ENCODE peak calls at places on chromosomes 4 and X, in six cellular contexts. G, E, M, P, C and H are unnamed samples.

GRCh38 chr4:150938417-150938816 is 76.7 kb downstream of the LRBA start:
- DNase-seq in G (no peak), E (no peak), M (no peak), P (no peak), C (no peak), H (no peak)

GRCh38 chrX:104864296-104864695 is 298.3 kb downstream of the IL1RAPL2 start:
- DNase-seq in G (no peak), E (no peak), M (no peak), P (no peak), C (no peak), H (no peak)

GRCh38 chr4:154348657-154349056 is 142.9 kb downstream of the DCHS2 start:
- DNase-seq in G (no peak), E (no peak), M (no peak), P (no peak), C (no peak), H (no peak)

GRCh38 chr4:23438764-23439163 is 451.1 kb downstream of the PPARGC1A start:
- DNase-seq in G (no peak), E (no peak), M (no peak), P (no peak), C (no peak), H (no peak)

GRCh38 chr4:92304636-92305035 is 870 bp downstream of the GRID2 start:
- DNase-seq in G (peak; percentile 8), E (no peak), M (no peak), P (peak; percentile 13), C (no peak), H (no peak)

GRCh38 chr4:10965196-10965595 is 280.6 kb upstream of the CLNK start:
- DNase-seq in G (no peak), E (no peak), M (no peak), P (no peak), C (no peak), H (no peak)

GRCh38 chrX:149510386-149510785 is 5.3 kb upstream of the IDS start:
- DNase-seq in G (no peak), E (no peak), M (no peak), P (peak; percentile 21), C (no peak), H (no peak)

GRCh38 chrX:9928083-9928482 is 39.1 kb upstream of the CLDN34 start:
- DNase-seq in G (no peak), E (no peak), M (no peak), P (no peak), C (no peak), H (no peak)

GRCh38 chr4:14816592-14817273 is 185.5 kb upstream of the CPEB2 start:
- DNase-seq in G (no peak), E (no peak), M (no peak), P (no peak), C (no peak), H (no peak)

DNA sequence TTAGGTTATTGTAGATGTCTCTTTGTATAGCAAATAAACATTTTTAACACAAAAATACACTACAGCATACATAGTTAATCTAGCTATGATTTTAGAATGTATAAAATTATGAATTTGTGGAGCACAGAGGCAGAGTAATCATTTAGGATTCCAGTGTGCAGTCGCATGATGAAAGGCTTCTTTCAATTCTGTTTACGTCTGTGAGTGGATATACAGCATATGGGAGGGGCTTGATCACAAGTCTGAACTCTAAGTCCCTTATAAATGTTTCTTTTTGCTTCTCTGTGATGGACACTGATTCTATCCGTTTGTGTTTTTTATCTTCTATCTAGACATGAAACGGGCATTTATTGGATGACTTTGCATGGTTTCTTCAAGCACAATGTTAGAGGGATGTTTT is 1239.6 kb upstream of the AGA start:
- DNase-seq in G (no peak), E (no peak), M (no peak), P (no peak), C (no peak), H (no peak)
- TF ChIP-seq CTCF in G (no peak), E (no peak), M (no peak), P (no peak), C (no peak), H (no peak)

GRCh38 chrX:65034641-65035450 is 58.6 kb upstream of the ZC4H2 start:
- DNase-seq in G (peak; percentile 77), E (peak; percentile 63), M (peak; percentile 87), P (peak; percentile 68), C (peak; percentile 56), H (peak; percentile 77)
- TF ChIP-seq CTCF in G (peak; percentile 50), E (no peak), M (peak; percentile 29), P (no peak), C (peak; percentile 48), H (no peak)

GRCh38 chrX:86714441-86714840 is 566.2 kb downstream of the DACH2 start:
- DNase-seq in G (no peak), E (no peak), M (no peak), P (no peak), C (no peak), H (no peak)
- TF ChIP-seq CTCF in G (no peak), E (no peak), M (no peak), P (no peak), C (no peak), H (no peak)

GRCh38 chr4:157128395-157128794 is 52.4 kb downstream of the GLRB start:
- DNase-seq in G (no peak), E (peak; percentile 31), M (no peak), P (peak; percentile 72), C (no peak), H (no peak)
- TF ChIP-seq CTCF in G (no peak), E (no peak), M (no peak), P (peak; percentile 70), C (peak; percentile 53), H (no peak)

GRCh38 chr4:168945291-168945690 is 64.8 kb downstream of the CBR4 start:
- DNase-seq in G (no peak), E (no peak), M (no peak), P (no peak), C (no peak), H (no peak)

DNA sequence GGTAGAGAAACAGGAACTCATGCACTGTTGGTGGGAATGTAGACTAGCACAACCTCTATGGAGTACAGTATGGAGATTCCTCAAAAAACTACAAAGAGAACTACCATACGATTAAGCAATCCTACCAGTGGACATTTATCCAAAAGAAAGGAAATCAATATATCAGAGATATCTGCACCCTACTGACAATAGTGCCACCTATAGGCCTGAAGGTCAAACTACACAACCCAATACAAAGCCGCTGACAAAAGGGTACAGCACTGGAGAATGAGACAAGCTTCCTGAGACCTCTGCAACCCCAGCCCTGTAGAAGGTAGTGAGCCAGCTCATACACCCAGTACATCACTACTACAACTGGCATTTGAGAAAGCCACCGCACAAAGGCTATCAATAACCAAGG is 67.1 kb downstream of the CBR4 start:
- DNase-seq in G (no peak), E (no peak), M (no peak), P (no peak), C (no peak), H (no peak)
- TF ChIP-seq CTCF in G (no peak), E (peak; percentile 31), M (no peak), P (peak; percentile 49), C (peak; percentile 47), H (peak; percentile 59)

GRCh38 chr4:108181704-108182103 is 13.0 kb upstream of the LEF1 start:
- DNase-seq in G (no peak), E (no peak), M (no peak), P (no peak), C (no peak), H (no peak)
- TF ChIP-seq CTCF in G (no peak), E (no peak), M (no peak), P (no peak), C (no peak), H (no peak)

DNA sequence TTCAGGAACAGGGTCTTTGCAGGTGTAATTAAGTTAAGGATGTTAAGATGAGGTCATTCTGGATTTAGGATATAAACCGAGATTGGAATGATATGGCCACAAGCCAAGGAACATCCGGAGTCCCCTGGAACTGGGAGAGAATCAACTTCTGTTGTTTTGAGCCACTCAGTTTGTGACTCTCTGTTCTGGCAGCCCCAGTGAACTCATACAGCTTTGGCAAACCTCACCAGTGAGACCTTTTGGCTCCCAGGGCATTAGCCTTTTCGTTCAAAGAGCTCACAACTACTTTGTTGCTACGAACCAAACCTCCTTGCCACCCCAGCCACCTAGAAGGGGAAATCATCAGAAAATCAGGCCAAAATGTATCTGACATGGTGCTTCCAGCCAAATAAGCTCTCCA is 80.4 kb downstream of the MTMR1 start:
- DNase-seq in G (no peak), E (no peak), M (no peak), P (no peak), C (no peak), H (no peak)
- TF ChIP-seq CTCF in G (no peak), E (no peak), M (no peak), P (no peak), C (no peak), H (no peak)

DNA sequence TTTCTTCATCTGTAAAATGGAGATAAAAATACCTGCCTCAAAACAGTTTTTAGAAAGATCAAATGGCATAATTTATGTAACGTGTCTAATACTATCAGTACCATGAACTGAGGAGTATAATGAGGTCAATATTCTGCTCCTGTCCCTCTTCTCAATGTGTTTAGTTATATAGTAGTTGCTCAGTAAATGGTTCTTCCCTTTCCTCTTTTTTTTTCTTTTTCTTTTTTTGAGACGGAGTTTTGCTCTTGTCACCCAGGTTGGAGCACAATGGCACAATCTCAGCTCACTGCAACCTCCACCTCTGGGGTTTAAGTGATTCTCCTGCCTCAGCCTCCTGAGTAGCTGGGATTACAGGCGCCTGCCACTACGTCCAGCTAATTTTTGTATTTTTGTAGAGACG is 1.3 kb downstream of the YIPF6 start:
- DNase-seq in G (no peak), E (no peak), M (no peak), P (no peak), C (no peak), H (no peak)
- TF ChIP-seq CTCF in G (no peak), E (no peak), M (no peak), P (no peak), C (no peak), H (no peak)

DNA sequence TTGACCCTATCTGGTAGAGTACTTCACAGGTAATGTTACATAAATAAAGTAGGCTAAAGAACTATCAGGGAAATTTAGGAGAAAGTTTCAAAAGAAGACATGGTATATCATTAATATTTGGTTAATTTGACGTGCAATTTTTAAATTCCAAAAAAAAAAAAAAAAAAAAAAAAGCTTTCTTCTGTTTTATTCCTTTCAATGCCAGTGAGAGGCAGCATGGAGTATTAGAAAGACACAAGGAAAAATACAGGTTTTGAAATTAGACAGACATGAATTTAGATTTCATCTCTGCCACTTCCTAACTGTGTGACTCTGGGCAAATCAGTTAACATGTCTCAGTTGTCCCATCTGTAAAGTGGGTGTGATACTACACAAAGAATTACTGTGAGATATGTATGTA is 132.6 kb downstream of the GPC3 start:
- DNase-seq in G (no peak), E (no peak), M (no peak), P (no peak), C (no peak), H (no peak)
- TF ChIP-seq CTCF in G (no peak), E (no peak), M (no peak), P (no peak), C (no peak), H (no peak)